ENCODE peak calls at places on chromosomes 2 and 18, in four cellular contexts. P is spleen, Z is heart left ventricle, D is fibroblast of lung. H is an unnamed sample.

GRCh38 chr2:75494137-75494769 is 66.5 kb downstream of the EVA1A start:
- DNase-seq in D (peak), P (no peak), Z (no peak), H (no peak)

GRCh38 chr2:226030369-226031077 is 631.0 kb downstream of the NYAP2 start:
- DNase-seq in D (no peak), Z (no peak), P (no peak), H (no peak)

GRCh38 chr2:26756337-26756736 is 7.7 kb upstream of the SLC35F6 start:
- DNase-seq in Z (no peak), D (no peak), P (no peak), H (no peak)

GRCh38 chr2:81647715-81648114 is 1343.2 kb upstream of the LRRTM1 start:
- DNase-seq in D (no peak), Z (no peak), P (no peak), H (no peak)

GRCh38 chr2:41967426-41968181 is 80.2 kb upstream of the PKDCC start:
- DNase-seq in D (peak), P (no peak), Z (no peak), H (no peak)

GRCh38 chr2:219592721-219593120 is 4.9 kb upstream of the STK11IP start:
- DNase-seq in Z (no peak), D (no peak), P (no peak), H (no peak)

GRCh38 chr2:42288811-42289210 is 72.2 kb downstream of the COX7A2L start:
- DNase-seq in D (no peak), P (no peak), Z (no peak), H (no peak)

GRCh38 chr18:5066380-5066977 is 130.6 kb downstream of the AKAIN1 start:
- DNase-seq in Z (no peak), D (no peak), P (no peak), H (no peak)

GRCh38 chr2:113079123-113079522 is 11.4 kb downstream of the IL1F10 start:
- DNase-seq in P (no peak), Z (no peak), D (peak), H (no peak)

GRCh38 chr18:59665057-59666007 is 31.9 kb downstream of the CCBE1 start:
- DNase-seq in Z (no peak), P (no peak), D (peak), H (peak)

GRCh38 chr2:119888673-119889072 is 124.2 kb upstream of the EPB41L5 start:
- DNase-seq in Z (no peak), D (peak), P (no peak), H (peak)

GRCh38 chr18:49892148-49892924 is 79.0 kb upstream of the ACAA2 start:
- DNase-seq in P (no peak), D (peak), Z (no peak), H (peak)

GRCh38 chr2:144524190-144524957 is 4.5 kb upstream of the ZEB2 start:
- DNase-seq in P (peak), Z (peak), D (peak), H (no peak)

DNA sequence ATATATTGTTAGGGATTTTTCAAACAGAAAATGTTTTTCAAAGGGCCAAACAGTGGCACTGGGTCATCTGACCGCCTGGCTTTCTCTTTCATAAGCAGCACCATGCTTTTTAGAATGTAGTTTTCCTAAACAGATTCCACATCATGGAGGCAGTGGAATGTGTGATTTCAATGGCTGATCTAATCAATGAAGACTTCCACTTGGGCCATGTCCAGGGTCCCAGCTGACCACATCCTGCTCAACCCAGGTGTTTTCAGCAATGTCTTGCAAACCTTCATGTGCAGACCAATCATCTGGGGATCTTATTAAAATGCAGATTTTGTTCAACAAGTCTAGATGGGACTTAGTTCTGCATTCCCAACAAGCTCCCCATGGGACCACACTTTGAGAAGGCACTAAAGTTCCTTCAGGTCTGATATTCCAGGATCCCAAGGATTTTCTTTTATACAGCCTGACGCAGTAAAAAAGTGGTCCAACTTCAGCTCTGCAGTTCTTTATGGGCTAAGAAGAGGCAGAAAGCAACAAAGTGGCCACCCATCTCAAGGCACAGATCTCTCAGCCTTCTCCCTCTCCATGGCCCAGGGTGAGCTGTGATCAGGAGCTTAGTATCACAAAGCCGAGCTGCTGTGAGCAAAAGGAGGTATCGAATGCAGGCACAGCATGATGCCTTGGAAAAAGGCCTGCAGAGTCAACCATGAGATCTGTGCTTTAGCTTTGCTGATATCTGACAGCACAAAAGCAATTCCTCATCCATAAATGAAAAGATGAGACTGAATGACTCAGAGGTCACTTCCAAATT is 3.7 kb downstream of the ALKAL2 start:
- DNase-seq in D (peak), Z (no peak), P (no peak), H (no peak)
- H3K4me3 ChIP-seq in D (no peak), Z (no peak), P (no peak), H (no peak)

GRCh38 chr2:6310910-6311215 is 554.8 kb downstream of the CMPK2 start:
- DNase-seq in D (no peak), P (no peak), Z (no peak), H (no peak)

GRCh38 chr2:6308986-6309385 is 556.7 kb downstream of the CMPK2 start:
- DNase-seq in Z (no peak), P (no peak), D (no peak), H (no peak)

GRCh38 chr2:6310186-6310909 is 555.4 kb downstream of the CMPK2 start:
- DNase-seq in P (no peak), D (no peak), Z (no peak), H (no peak)

GRCh38 chr2:6312377-6312776 is 553.3 kb downstream of the CMPK2 start:
- DNase-seq in P (no peak), D (no peak), Z (no peak), H (no peak)

GRCh38 chr2:6309415-6310185 is 556.1 kb downstream of the CMPK2 start:
- DNase-seq in Z (no peak), D (no peak), P (no peak), H (no peak)
- H3K4me3 ChIP-seq in Z (no peak), D (no peak), P (no peak), H (no peak)

DNA sequence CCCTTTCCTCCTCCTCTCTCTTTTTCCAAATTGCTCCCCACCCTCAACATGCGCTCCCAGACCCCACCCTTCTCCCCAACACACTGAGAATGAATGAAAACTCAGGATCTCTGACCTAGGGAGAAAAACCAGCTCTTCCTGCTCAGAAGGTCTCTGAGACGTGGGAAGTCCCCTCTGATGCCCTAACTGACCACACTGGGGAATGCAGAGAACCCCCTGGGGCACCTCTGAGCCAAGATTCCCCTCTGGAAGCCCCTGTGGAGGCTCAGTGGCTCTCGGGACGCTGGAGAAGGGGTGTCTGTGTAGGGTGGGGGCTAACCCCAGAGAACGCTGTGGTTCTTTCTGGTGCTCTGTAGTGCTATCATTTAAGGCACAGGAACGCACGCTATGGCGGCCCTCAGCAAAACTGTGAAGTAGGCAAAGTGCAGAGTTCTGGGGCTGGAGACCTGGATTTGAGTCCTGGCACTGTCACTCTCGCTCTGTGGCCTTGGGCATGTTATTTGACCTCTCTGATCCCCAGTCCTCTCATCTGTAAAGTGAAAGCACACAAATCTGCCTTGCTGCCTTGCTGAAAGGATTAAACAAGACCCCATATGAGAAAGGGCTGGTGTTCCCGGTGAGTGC is 17.1 kb downstream of the ATOH8 start:
- DNase-seq in D (no peak), Z (peak), P (no peak), H (no peak)
- H3K4me3 ChIP-seq in D (no peak), Z (no peak), P (no peak), H (no peak)

DNA sequence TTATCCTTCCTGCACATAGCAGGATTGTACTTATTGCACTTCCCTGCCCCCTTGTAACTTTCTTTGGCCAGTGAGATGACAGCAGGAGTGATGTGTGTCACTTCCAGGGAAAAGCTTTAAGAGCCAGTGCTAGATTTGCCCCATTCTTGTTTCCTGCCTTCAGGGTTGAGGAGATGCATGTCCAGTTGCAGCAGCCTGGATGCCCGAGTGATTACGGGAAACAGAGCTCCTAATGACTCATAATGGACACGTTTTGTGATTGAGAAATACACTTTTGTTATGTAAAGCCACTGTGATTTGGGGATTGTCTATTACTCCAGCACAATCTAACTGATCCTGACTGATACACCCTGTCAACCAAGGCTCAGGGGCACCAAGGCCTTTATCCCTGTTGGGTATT is 5.0 kb upstream of the TET3 start:
- DNase-seq in D (peak), P (no peak), Z (no peak), H (peak)
- H3K4me3 ChIP-seq in D (no peak), P (no peak), Z (no peak), H (no peak)

GRCh38 chr2:70947556-70948184 is 12.0 kb downstream of the ATP6V1B1 start:
- DNase-seq in P (no peak), D (peak), Z (no peak), H (no peak)
- H3K4me3 ChIP-seq in P (no peak), D (no peak), Z (no peak), H (no peak)

H was measured in astrocyte of the cerebellum.